ENCODE peak calls at places on chromosomes 13 and 19, in nine cellular contexts. One of them, this sample, is unnamed. For H3K36me3, the result is how much of the 10 kb centered on the place peaks cover.

GRCh38 chr19:45767881-45768643 is 990 bp downstream of the SIX5 start:
- DNase-seq in thoracic aorta: no peak
- DNase-seq in left ventricle myocardium inferior: peak
- DNase-seq in cardiac muscle cell: peak
- DNase-seq in RWPE2: peak
- DNase-seq in tibial nerve: peak
- DNase-seq in Peyer's patch: peak
- DNase-seq in ascending aorta: no peak
- DNase-seq in GM06990: peak
- DNase-seq in this sample: no peak

GRCh38 chr19:55526216-55527196 is 10.4 kb downstream of the SBK2 start:
- DNase-seq in thoracic aorta: no peak
- DNase-seq in left ventricle myocardium inferior: peak
- DNase-seq in cardiac muscle cell: peak
- DNase-seq in RWPE2: no peak
- DNase-seq in tibial nerve: no peak
- DNase-seq in Peyer's patch: peak
- DNase-seq in ascending aorta: no peak
- DNase-seq in GM06990: no peak
- DNase-seq in this sample: no peak

GRCh38 chr13:33111414-33112110 is 95.3 kb downstream of the KL start:
- DNase-seq in thoracic aorta: no peak
- DNase-seq in left ventricle myocardium inferior: peak
- DNase-seq in cardiac muscle cell: peak
- DNase-seq in RWPE2: no peak
- DNase-seq in tibial nerve: no peak
- DNase-seq in Peyer's patch: no peak
- DNase-seq in ascending aorta: no peak
- DNase-seq in GM06990: no peak
- DNase-seq in this sample: peak

GRCh38 chr13:113747291-113747833 is 11.7 kb upstream of the TMEM255B start:
- DNase-seq in thoracic aorta: no peak
- DNase-seq in left ventricle myocardium inferior: no peak
- DNase-seq in cardiac muscle cell: no peak
- DNase-seq in RWPE2: no peak
- DNase-seq in tibial nerve: no peak
- DNase-seq in Peyer's patch: no peak
- DNase-seq in ascending aorta: no peak
- DNase-seq in GM06990: no peak
- DNase-seq in this sample: no peak

GRCh38 chr19:37452500-37453245 is 14.6 kb downstream of the ZNF569 start:
- DNase-seq in thoracic aorta: no peak
- DNase-seq in left ventricle myocardium inferior: no peak
- DNase-seq in cardiac muscle cell: no peak
- DNase-seq in RWPE2: no peak
- DNase-seq in tibial nerve: no peak
- DNase-seq in Peyer's patch: no peak
- DNase-seq in ascending aorta: no peak
- DNase-seq in GM06990: no peak
- DNase-seq in this sample: no peak

GRCh38 chr13:28475916-28476725 is 18.8 kb downstream of the FLT1 start:
- DNase-seq in thoracic aorta: no peak
- DNase-seq in left ventricle myocardium inferior: no peak
- DNase-seq in cardiac muscle cell: peak
- DNase-seq in RWPE2: no peak
- DNase-seq in tibial nerve: no peak
- DNase-seq in Peyer's patch: no peak
- DNase-seq in ascending aorta: no peak
- DNase-seq in GM06990: no peak
- DNase-seq in this sample: peak

GRCh38 chr13:29284726-29285125 is 310.8 kb downstream of the SLC7A1 start:
- DNase-seq in thoracic aorta: no peak
- DNase-seq in left ventricle myocardium inferior: no peak
- DNase-seq in cardiac muscle cell: no peak
- DNase-seq in RWPE2: no peak
- DNase-seq in tibial nerve: no peak
- DNase-seq in Peyer's patch: no peak
- DNase-seq in ascending aorta: no peak
- DNase-seq in GM06990: no peak
- DNase-seq in this sample: no peak

GRCh38 chr13:78317030-78317429 is 286.3 kb downstream of the POU4F1 start:
- DNase-seq in thoracic aorta: no peak
- DNase-seq in left ventricle myocardium inferior: no peak
- DNase-seq in cardiac muscle cell: peak
- DNase-seq in RWPE2: no peak
- DNase-seq in tibial nerve: no peak
- DNase-seq in Peyer's patch: no peak
- DNase-seq in ascending aorta: no peak
- DNase-seq in GM06990: no peak
- DNase-seq in this sample: no peak

GRCh38 chr19:51687791-51688664 is 5.1 kb upstream of the SPACA6 start:
- DNase-seq in thoracic aorta: peak
- DNase-seq in left ventricle myocardium inferior: peak
- DNase-seq in cardiac muscle cell: peak
- DNase-seq in RWPE2: no peak
- DNase-seq in tibial nerve: peak
- DNase-seq in Peyer's patch: no peak
- DNase-seq in ascending aorta: no peak
- DNase-seq in GM06990: no peak
- DNase-seq in this sample: no peak

GRCh38 chr13:105338773-105339172 is 1196.7 kb downstream of the EFNB2 start:
- DNase-seq in thoracic aorta: no peak
- DNase-seq in left ventricle myocardium inferior: no peak
- DNase-seq in cardiac muscle cell: no peak
- DNase-seq in RWPE2: no peak
- DNase-seq in tibial nerve: no peak
- DNase-seq in Peyer's patch: no peak
- DNase-seq in ascending aorta: no peak
- DNase-seq in GM06990: no peak
- DNase-seq in this sample: no peak

GRCh38 chr13:106753241-106753640 is 185.3 kb upstream of the ARGLU1 start:
- DNase-seq in thoracic aorta: no peak
- DNase-seq in left ventricle myocardium inferior: no peak
- DNase-seq in cardiac muscle cell: no peak
- DNase-seq in RWPE2: no peak
- DNase-seq in tibial nerve: no peak
- DNase-seq in Peyer's patch: no peak
- DNase-seq in ascending aorta: no peak
- DNase-seq in GM06990: no peak
- DNase-seq in this sample: no peak

GRCh38 chr13:48580185-48580803 is 47.4 kb upstream of the RCBTB2 start:
- DNase-seq in thoracic aorta: peak
- DNase-seq in left ventricle myocardium inferior: peak
- DNase-seq in cardiac muscle cell: peak
- DNase-seq in RWPE2: no peak
- DNase-seq in tibial nerve: peak
- DNase-seq in Peyer's patch: peak
- DNase-seq in ascending aorta: no peak
- DNase-seq in GM06990: no peak
- DNase-seq in this sample: peak

GRCh38 chr19:18589380-18590272 is 1.0 kb downstream of the REX1BD start:
- DNase-seq in thoracic aorta: no peak
- DNase-seq in left ventricle myocardium inferior: peak
- DNase-seq in cardiac muscle cell: peak
- DNase-seq in RWPE2: peak
- DNase-seq in tibial nerve: peak
- DNase-seq in Peyer's patch: peak
- DNase-seq in ascending aorta: no peak
- DNase-seq in GM06990: no peak
- DNase-seq in this sample: no peak

GRCh38 chr13:44313674-44314073 is 60.0 kb upstream of the SERP2 start:
- DNase-seq in thoracic aorta: no peak
- DNase-seq in left ventricle myocardium inferior: no peak
- DNase-seq in cardiac muscle cell: peak
- DNase-seq in RWPE2: no peak
- DNase-seq in tibial nerve: no peak
- DNase-seq in Peyer's patch: no peak
- DNase-seq in ascending aorta: no peak
- DNase-seq in GM06990: no peak
- DNase-seq in this sample: peak

DNA sequence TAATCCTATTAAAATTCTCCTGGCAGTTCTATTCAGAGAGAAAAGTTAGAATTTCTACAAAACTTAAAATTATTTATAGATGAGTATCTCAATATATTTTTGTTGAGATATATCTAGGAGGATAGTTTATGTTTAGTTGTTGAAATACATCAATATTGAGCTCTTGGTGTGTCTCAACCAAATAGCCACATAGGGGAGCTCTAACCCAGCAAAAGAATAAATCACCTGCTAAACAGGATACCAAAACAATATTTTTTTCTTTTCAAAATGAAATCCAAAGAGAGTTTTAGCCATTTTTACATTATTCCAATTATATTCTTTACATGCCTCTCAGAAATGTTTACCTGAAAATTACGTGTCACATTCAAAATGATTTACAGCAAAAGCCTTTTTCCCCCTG is 954.7 kb downstream of the SLITRK6 start:
- DNase-seq in thoracic aorta: no peak
- DNase-seq in left ventricle myocardium inferior: no peak
- DNase-seq in cardiac muscle cell: peak
- DNase-seq in RWPE2: no peak
- DNase-seq in tibial nerve: no peak
- DNase-seq in Peyer's patch: no peak
- DNase-seq in ascending aorta: no peak
- DNase-seq in GM06990: no peak
- DNase-seq in this sample: no peak
- TF ChIP-seq CTCF in thoracic aorta: no peak
- TF ChIP-seq CTCF in left ventricle myocardium inferior: peak
- TF ChIP-seq CTCF in cardiac muscle cell: no peak
- TF ChIP-seq CTCF in RWPE2: peak
- TF ChIP-seq CTCF in tibial nerve: no peak
- TF ChIP-seq CTCF in Peyer's patch: peak
- TF ChIP-seq CTCF in ascending aorta: no peak
- TF ChIP-seq CTCF in GM06990: no peak
- TF ChIP-seq CTCF in this sample: no peak

GRCh38 chr19:3055741-3056453 is 6.4 kb downstream of the TLE5 start:
- DNase-seq in thoracic aorta: no peak
- DNase-seq in left ventricle myocardium inferior: no peak
- DNase-seq in cardiac muscle cell: no peak
- DNase-seq in RWPE2: peak
- DNase-seq in tibial nerve: no peak
- DNase-seq in Peyer's patch: no peak
- DNase-seq in ascending aorta: no peak
- DNase-seq in GM06990: no peak
- DNase-seq in this sample: no peak
- H3K36me3 ChIP-seq in thoracic aorta: under half
- H3K36me3 ChIP-seq in left ventricle myocardium inferior: half or more
- H3K36me3 ChIP-seq in cardiac muscle cell: under half
- H3K36me3 ChIP-seq in RWPE2: half or more
- H3K36me3 ChIP-seq in tibial nerve: half or more
- H3K36me3 ChIP-seq in Peyer's patch: half or more
- H3K36me3 ChIP-seq in ascending aorta: under half
- H3K36me3 ChIP-seq in GM06990: under half
- H3K36me3 ChIP-seq in this sample: under half

GRCh38 chr13:20392530-20392929 is 133.1 kb downstream of the CRYL1 start:
- DNase-seq in thoracic aorta: no peak
- DNase-seq in left ventricle myocardium inferior: no peak
- DNase-seq in cardiac muscle cell: no peak
- DNase-seq in RWPE2: no peak
- DNase-seq in tibial nerve: no peak
- DNase-seq in Peyer's patch: no peak
- DNase-seq in ascending aorta: no peak
- DNase-seq in GM06990: no peak
- DNase-seq in this sample: no peak

GRCh38 chr13:20389696-20390525 is 135.7 kb downstream of the CRYL1 start:
- DNase-seq in thoracic aorta: no peak
- DNase-seq in left ventricle myocardium inferior: no peak
- DNase-seq in cardiac muscle cell: peak
- DNase-seq in RWPE2: no peak
- DNase-seq in tibial nerve: no peak
- DNase-seq in Peyer's patch: no peak
- DNase-seq in ascending aorta: no peak
- DNase-seq in GM06990: no peak
- DNase-seq in this sample: no peak

GRCh38 chr13:20390526-20391175 is 135.0 kb downstream of the CRYL1 start:
- DNase-seq in thoracic aorta: no peak
- DNase-seq in left ventricle myocardium inferior: no peak
- DNase-seq in cardiac muscle cell: peak
- DNase-seq in RWPE2: no peak
- DNase-seq in tibial nerve: no peak
- DNase-seq in Peyer's patch: no peak
- DNase-seq in ascending aorta: no peak
- DNase-seq in GM06990: no peak
- DNase-seq in this sample: no peak

GRCh38 chr13:20393273-20394235 is 132.1 kb downstream of the CRYL1 start:
- DNase-seq in thoracic aorta: no peak
- DNase-seq in left ventricle myocardium inferior: no peak
- DNase-seq in cardiac muscle cell: no peak
- DNase-seq in RWPE2: no peak
- DNase-seq in tibial nerve: no peak
- DNase-seq in Peyer's patch: no peak
- DNase-seq in ascending aorta: no peak
- DNase-seq in GM06990: no peak
- DNase-seq in this sample: no peak

DNA sequence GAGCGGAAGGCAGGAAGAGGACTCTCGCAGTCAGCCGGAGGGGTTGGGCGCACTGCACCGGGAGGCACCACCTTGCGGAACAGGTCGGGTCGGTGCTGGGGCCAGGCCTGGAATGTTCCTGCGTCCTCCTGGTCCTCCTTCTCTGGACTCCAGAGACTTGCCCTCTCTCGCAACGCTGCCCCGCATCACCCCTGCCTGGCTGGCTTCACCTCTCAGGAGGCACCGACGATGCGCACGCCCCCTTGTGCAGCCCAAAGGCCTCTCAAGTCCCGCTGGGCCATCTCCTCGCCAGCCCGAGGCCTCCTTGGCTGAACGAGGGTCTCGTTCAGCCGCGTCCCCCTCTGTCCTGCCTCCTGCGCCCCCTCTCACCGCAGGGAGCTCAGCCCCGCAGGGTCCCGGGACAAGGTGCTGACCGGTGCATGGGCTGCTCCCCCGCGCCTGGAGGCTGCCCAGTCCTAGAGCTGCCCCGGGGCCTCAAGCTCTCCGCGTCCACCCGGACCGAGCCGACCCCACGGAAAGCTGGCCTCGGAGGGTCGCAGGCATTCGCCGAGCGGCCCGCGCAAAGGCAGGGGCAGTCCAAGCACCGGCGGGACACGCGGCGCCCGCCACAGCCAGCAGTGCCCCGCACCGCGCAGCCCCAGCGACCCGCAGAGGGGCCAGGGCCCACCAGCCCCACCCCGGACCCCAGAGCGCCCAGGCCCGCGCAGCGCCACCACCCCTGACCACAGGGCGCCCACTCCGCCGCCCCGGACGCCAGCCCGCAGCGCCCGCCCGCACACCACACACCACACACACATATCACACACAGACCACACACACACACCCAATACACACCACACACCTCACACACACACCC is 133.8 kb downstream of the CRYL1 start:
- DNase-seq in thoracic aorta: no peak
- DNase-seq in left ventricle myocardium inferior: no peak
- DNase-seq in cardiac muscle cell: no peak
- DNase-seq in RWPE2: no peak
- DNase-seq in tibial nerve: no peak
- DNase-seq in Peyer's patch: no peak
- DNase-seq in ascending aorta: no peak
- DNase-seq in GM06990: no peak
- DNase-seq in this sample: no peak
- H3K4me3 ChIP-seq in thoracic aorta: no peak
- H3K4me3 ChIP-seq in left ventricle myocardium inferior: no peak
- H3K4me3 ChIP-seq in cardiac muscle cell: no peak
- H3K4me3 ChIP-seq in RWPE2: no peak
- H3K4me3 ChIP-seq in tibial nerve: no peak
- H3K4me3 ChIP-seq in Peyer's patch: no peak
- H3K4me3 ChIP-seq in ascending aorta: no peak
- H3K4me3 ChIP-seq in GM06990: no peak
- H3K4me3 ChIP-seq in this sample: no peak

GRCh38 chr13:112117258-112117954 is 50.5 kb downstream of the SOX1 start:
- DNase-seq in thoracic aorta: no peak
- DNase-seq in left ventricle myocardium inferior: no peak
- DNase-seq in cardiac muscle cell: no peak
- DNase-seq in RWPE2: no peak
- DNase-seq in tibial nerve: no peak
- DNase-seq in Peyer's patch: no peak
- DNase-seq in ascending aorta: no peak
- DNase-seq in GM06990: no peak
- DNase-seq in this sample: no peak
- TF ChIP-seq CTCF in thoracic aorta: no peak
- TF ChIP-seq CTCF in left ventricle myocardium inferior: no peak
- TF ChIP-seq CTCF in cardiac muscle cell: no peak
- TF ChIP-seq CTCF in RWPE2: no peak
- TF ChIP-seq CTCF in tibial nerve: no peak
- TF ChIP-seq CTCF in Peyer's patch: no peak
- TF ChIP-seq CTCF in ascending aorta: no peak
- TF ChIP-seq CTCF in GM06990: no peak
- TF ChIP-seq CTCF in this sample: no peak